ENCODE peak calls at places on chromosomes 7 and 10, in seven cellular contexts. One of them, this sample, is unnamed.

GRCh38 chr7:118239014-118239413 is 14.5 kb downstream of the ANKRD7 start:
- DNase-seq in astrocyte: no peak
- DNase-seq in AG04449: no peak
- DNase-seq in Panc1: no peak
- DNase-seq in A673: no peak
- DNase-seq in mammary epithelial cell: no peak
- DNase-seq in GM12865: no peak
- DNase-seq in this sample: no peak

GRCh38 chr7:132207211-132207610 is 369.1 kb downstream of the PLXNA4 start:
- DNase-seq in astrocyte: no peak
- DNase-seq in AG04449: no peak
- DNase-seq in Panc1: no peak
- DNase-seq in A673: no peak
- DNase-seq in mammary epithelial cell: no peak
- DNase-seq in GM12865: no peak
- DNase-seq in this sample: no peak

GRCh38 chr7:93973134-93973533 is 31.0 kb downstream of the BET1 start:
- DNase-seq in astrocyte: peak
- DNase-seq in AG04449: no peak
- DNase-seq in Panc1: no peak
- DNase-seq in A673: no peak
- DNase-seq in mammary epithelial cell: peak
- DNase-seq in GM12865: no peak
- DNase-seq in this sample: no peak

GRCh38 chr10:132064082-132064755 is 1.5 kb upstream of the JAKMIP3 start:
- DNase-seq in astrocyte: no peak
- DNase-seq in AG04449: no peak
- DNase-seq in Panc1: no peak
- DNase-seq in A673: no peak
- DNase-seq in mammary epithelial cell: no peak
- DNase-seq in GM12865: no peak
- DNase-seq in this sample: no peak

GRCh38 chr7:39510738-39511372 is 55.3 kb upstream of the YAE1 start:
- DNase-seq in astrocyte: peak
- DNase-seq in AG04449: peak
- DNase-seq in Panc1: no peak
- DNase-seq in A673: no peak
- DNase-seq in mammary epithelial cell: peak
- DNase-seq in GM12865: no peak
- DNase-seq in this sample: no peak

GRCh38 chr10:103254538-103255325 is 9.0 kb downstream of the RPEL1 start:
- DNase-seq in astrocyte: no peak
- DNase-seq in AG04449: no peak
- DNase-seq in Panc1: no peak
- DNase-seq in A673: no peak
- DNase-seq in mammary epithelial cell: peak
- DNase-seq in GM12865: no peak
- DNase-seq in this sample: no peak

GRCh38 chr10:110137142-110137545 is 70.3 kb upstream of the MXI1 start:
- DNase-seq in astrocyte: peak
- DNase-seq in AG04449: peak
- DNase-seq in Panc1: peak
- DNase-seq in A673: peak
- DNase-seq in mammary epithelial cell: peak
- DNase-seq in GM12865: peak
- DNase-seq in this sample: peak

GRCh38 chr7:135801045-135801693 is 52.6 kb upstream of the FAM180A start:
- DNase-seq in astrocyte: peak
- DNase-seq in AG04449: peak
- DNase-seq in Panc1: peak
- DNase-seq in A673: peak
- DNase-seq in mammary epithelial cell: peak
- DNase-seq in GM12865: peak
- DNase-seq in this sample: peak

GRCh38 chr7:112646787-112647186 is 143.4 kb downstream of the TMEM168 start:
- DNase-seq in astrocyte: no peak
- DNase-seq in AG04449: no peak
- DNase-seq in Panc1: no peak
- DNase-seq in A673: no peak
- DNase-seq in mammary epithelial cell: no peak
- DNase-seq in GM12865: no peak
- DNase-seq in this sample: no peak

GRCh38 chr7:74453321-74454011 is at the start of gene GTF2IRD1:
- DNase-seq in astrocyte: peak
- DNase-seq in AG04449: peak
- DNase-seq in Panc1: no peak
- DNase-seq in A673: peak
- DNase-seq in mammary epithelial cell: peak
- DNase-seq in GM12865: peak
- DNase-seq in this sample: no peak

GRCh38 chr10:78861456-78862327 is 207.1 kb upstream of the ZMIZ1 start:
- DNase-seq in astrocyte: no peak
- DNase-seq in AG04449: no peak
- DNase-seq in Panc1: no peak
- DNase-seq in A673: no peak
- DNase-seq in mammary epithelial cell: no peak
- DNase-seq in GM12865: no peak
- DNase-seq in this sample: no peak

DNA sequence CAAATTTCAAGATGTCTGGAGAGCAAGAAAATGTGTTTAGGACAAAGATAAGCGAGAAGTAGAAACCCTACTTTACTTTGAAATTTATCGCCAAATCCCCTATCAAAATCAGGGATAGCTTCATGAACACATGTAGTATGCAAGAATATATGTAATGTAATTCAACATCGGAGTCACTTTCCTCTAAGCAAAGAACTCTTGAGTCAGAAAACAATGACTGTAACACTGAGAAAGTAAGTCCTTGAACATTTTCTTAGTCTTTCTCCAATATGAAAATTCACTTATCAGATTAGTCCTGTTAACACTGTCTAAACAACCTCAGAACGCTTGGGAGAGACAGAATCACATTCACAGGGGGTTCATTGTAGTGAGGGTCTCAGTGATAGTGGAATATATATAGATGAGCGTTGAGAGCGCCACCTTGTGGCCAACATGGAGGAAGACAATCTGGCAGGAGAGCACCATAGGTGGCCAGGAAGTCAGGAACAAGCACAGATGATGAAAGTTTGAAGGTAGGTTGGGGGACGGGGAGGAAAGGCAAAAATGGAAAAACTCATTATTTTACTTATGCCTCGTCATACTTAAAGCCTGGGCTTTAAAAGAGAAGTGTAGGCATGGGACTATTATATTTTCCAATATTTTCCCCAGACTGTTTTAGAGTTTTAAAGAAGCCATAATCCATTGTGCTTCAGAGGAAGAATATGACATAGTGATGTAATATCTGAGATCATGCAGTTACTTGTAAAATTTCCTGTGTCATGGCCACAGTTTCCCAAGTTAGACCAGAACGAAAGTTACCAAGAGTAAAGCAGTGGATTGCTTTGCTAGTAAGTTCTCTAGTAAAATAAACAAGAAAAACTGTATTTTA is 115.5 kb upstream of the GNAI1 start:
- DNase-seq in astrocyte: peak
- DNase-seq in AG04449: no peak
- DNase-seq in Panc1: peak
- DNase-seq in A673: peak
- DNase-seq in mammary epithelial cell: peak
- DNase-seq in GM12865: peak
- DNase-seq in this sample: no peak
- H3K4me3 ChIP-seq in astrocyte: no peak
- H3K4me3 ChIP-seq in AG04449: no peak
- H3K4me3 ChIP-seq in Panc1: no peak
- H3K4me3 ChIP-seq in A673: no peak
- H3K4me3 ChIP-seq in mammary epithelial cell: no peak
- H3K4me3 ChIP-seq in GM12865: no peak
- H3K4me3 ChIP-seq in this sample: no peak

GRCh38 chr10:33807527-33808377 is 473.3 kb upstream of the NRP1 start:
- DNase-seq in astrocyte: no peak
- DNase-seq in AG04449: no peak
- DNase-seq in Panc1: no peak
- DNase-seq in A673: no peak
- DNase-seq in mammary epithelial cell: no peak
- DNase-seq in GM12865: no peak
- DNase-seq in this sample: no peak

GRCh38 chr10:33805831-33806230 is 471.4 kb upstream of the NRP1 start:
- DNase-seq in astrocyte: no peak
- DNase-seq in AG04449: no peak
- DNase-seq in Panc1: no peak
- DNase-seq in A673: no peak
- DNase-seq in mammary epithelial cell: no peak
- DNase-seq in GM12865: no peak
- DNase-seq in this sample: no peak

GRCh38 chr10:33804534-33804933 is 470.1 kb upstream of the NRP1 start:
- DNase-seq in astrocyte: no peak
- DNase-seq in AG04449: no peak
- DNase-seq in Panc1: no peak
- DNase-seq in A673: no peak
- DNase-seq in mammary epithelial cell: no peak
- DNase-seq in GM12865: no peak
- DNase-seq in this sample: no peak

GRCh38 chr10:33810986-33811385 is 476.5 kb upstream of the NRP1 start:
- DNase-seq in astrocyte: no peak
- DNase-seq in AG04449: no peak
- DNase-seq in Panc1: no peak
- DNase-seq in A673: no peak
- DNase-seq in mammary epithelial cell: no peak
- DNase-seq in GM12865: no peak
- DNase-seq in this sample: no peak

DNA sequence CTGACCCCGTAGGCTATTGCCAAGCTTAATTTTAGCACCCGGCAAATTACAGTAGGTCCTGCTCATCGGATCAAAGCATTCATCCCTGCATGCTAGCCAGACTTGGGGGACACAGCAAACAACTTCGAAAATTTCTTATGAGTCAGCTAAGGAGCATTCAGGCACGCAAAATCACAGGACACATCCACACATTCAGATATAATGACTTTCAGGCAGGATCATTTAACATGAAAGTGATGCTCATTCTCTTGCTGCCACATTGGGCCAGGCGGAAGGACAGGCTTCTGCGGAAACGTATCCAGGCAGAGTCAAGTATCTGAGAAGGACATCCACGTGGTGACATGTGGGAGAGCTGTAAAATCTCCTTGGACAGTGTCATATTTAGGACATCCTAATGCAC is 474.0 kb upstream of the NRP1 start:
- DNase-seq in astrocyte: peak
- DNase-seq in AG04449: no peak
- DNase-seq in Panc1: no peak
- DNase-seq in A673: no peak
- DNase-seq in mammary epithelial cell: no peak
- DNase-seq in GM12865: no peak
- DNase-seq in this sample: no peak
- TF ChIP-seq CTCF in astrocyte: no peak
- TF ChIP-seq CTCF in AG04449: no peak
- TF ChIP-seq CTCF in Panc1: no peak
- TF ChIP-seq CTCF in A673: no peak
- TF ChIP-seq CTCF in mammary epithelial cell: no peak
- TF ChIP-seq CTCF in GM12865: no peak
- TF ChIP-seq CTCF in this sample: no peak

GRCh38 chr10:69345402-69345801 is 67.1 kb downstream of the HK1 start:
- DNase-seq in astrocyte: no peak
- DNase-seq in AG04449: no peak
- DNase-seq in Panc1: no peak
- DNase-seq in A673: no peak
- DNase-seq in mammary epithelial cell: no peak
- DNase-seq in GM12865: no peak
- DNase-seq in this sample: peak

GRCh38 chr10:69345890-69346474 is 67.7 kb downstream of the HK1 start:
- DNase-seq in astrocyte: no peak
- DNase-seq in AG04449: no peak
- DNase-seq in Panc1: no peak
- DNase-seq in A673: no peak
- DNase-seq in mammary epithelial cell: no peak
- DNase-seq in GM12865: no peak
- DNase-seq in this sample: no peak

GRCh38 chr10:69346776-69347175 is 68.5 kb downstream of the HK1 start:
- DNase-seq in astrocyte: no peak
- DNase-seq in AG04449: no peak
- DNase-seq in Panc1: no peak
- DNase-seq in A673: no peak
- DNase-seq in mammary epithelial cell: no peak
- DNase-seq in GM12865: no peak
- DNase-seq in this sample: no peak

GRCh38 chr10:69343905-69344304 is 65.6 kb downstream of the HK1 start:
- DNase-seq in astrocyte: no peak
- DNase-seq in AG04449: no peak
- DNase-seq in Panc1: no peak
- DNase-seq in A673: no peak
- DNase-seq in mammary epithelial cell: no peak
- DNase-seq in GM12865: no peak
- DNase-seq in this sample: no peak

GRCh38 chr10:69344591-69345244 is 66.4 kb downstream of the HK1 start:
- DNase-seq in astrocyte: no peak
- DNase-seq in AG04449: no peak
- DNase-seq in Panc1: no peak
- DNase-seq in A673: no peak
- DNase-seq in mammary epithelial cell: no peak
- DNase-seq in GM12865: peak
- DNase-seq in this sample: no peak
- H3K4me3 ChIP-seq in astrocyte: no peak
- H3K4me3 ChIP-seq in AG04449: no peak
- H3K4me3 ChIP-seq in Panc1: no peak
- H3K4me3 ChIP-seq in A673: no peak
- H3K4me3 ChIP-seq in mammary epithelial cell: no peak
- H3K4me3 ChIP-seq in GM12865: no peak
- H3K4me3 ChIP-seq in this sample: no peak

DNA sequence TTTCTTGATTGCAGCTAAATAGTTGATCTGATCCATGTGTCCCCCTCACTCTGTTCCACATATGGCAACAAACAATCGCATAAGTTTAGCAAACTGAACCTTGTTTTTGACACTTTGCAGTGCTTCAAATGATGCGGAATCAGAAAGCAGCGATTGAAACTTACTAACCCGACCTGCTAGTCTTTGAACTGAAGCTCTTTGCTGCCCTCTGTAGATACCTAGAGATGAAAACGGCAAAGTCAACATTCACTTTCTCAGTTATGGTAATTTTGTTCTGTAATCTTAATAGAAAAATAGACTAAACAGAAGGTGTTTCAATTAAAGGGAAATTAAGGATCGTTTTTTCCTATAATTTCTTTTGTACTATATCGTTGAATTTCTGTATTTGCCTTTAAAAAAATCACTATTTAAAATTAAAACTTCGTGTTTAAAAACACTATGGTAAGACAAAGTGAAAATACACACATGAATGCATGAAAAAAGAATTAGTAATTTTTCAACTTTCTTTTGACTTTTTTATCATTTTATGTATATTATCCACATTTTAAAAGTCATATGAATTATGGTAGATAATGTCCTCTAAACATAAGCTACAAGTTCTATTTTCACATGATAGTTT is 276.5 kb downstream of the MAGI2 start:
- DNase-seq in astrocyte: peak
- DNase-seq in AG04449: no peak
- DNase-seq in Panc1: peak
- DNase-seq in A673: peak
- DNase-seq in mammary epithelial cell: peak
- DNase-seq in GM12865: peak
- DNase-seq in this sample: peak
- TF ChIP-seq CTCF in astrocyte: peak
- TF ChIP-seq CTCF in AG04449: peak
- TF ChIP-seq CTCF in Panc1: peak
- TF ChIP-seq CTCF in A673: peak
- TF ChIP-seq CTCF in mammary epithelial cell: peak
- TF ChIP-seq CTCF in GM12865: peak
- TF ChIP-seq CTCF in this sample: peak

This sample was measured in LNCaP clone FGC.